ENCODE peak calls at places on chromosomes 2 and 18, in six cellular contexts. Q is activated CD8-positive, alpha-beta memory T cell treated with anti-CD3 and anti-CD28 coated beads for 48 hours; W is Calu3; D is glutamatergic neuron; M is HCT116; V is stimulated activated effector memory CD8-positive, alpha-beta T cell treated with anti-CD3 and anti-CD28 coated beads, Interleukin-12 subunit alpha, Interleukin-12 subunit beta, amount 100 ng/mL, for 72 hours. L is an unnamed sample.

GRCh38 chr2:207231962-207232361 is 66.2 kb upstream of the KLF7 start:
- DNase-seq in D (no peak), V (no peak), M (no peak), W (no peak), Q (no peak), L (peak)

GRCh38 chr18:52222211-52222610 is 117.8 kb upstream of the DCC start:
- DNase-seq in W (no peak), D (no peak), V (no peak), Q (no peak), M (no peak), L (no peak)

GRCh38 chr18:50286391-50287027 is 983 bp downstream of the CXXC1 start:
- DNase-seq in V (peak), W (peak), Q (no peak), D (no peak), M (peak), L (no peak)

GRCh38 chr2:226799976-226800940 is 638 bp upstream of the IRS1 start:
- DNase-seq in W (no peak), Q (no peak), V (peak), M (no peak), D (peak), L (peak)

GRCh38 chr18:59912007-59912550 is 12.3 kb downstream of the PMAIP1 start:
- DNase-seq in D (no peak), V (no peak), W (no peak), M (no peak), Q (no peak), L (peak)

GRCh38 chr2:20478961-20479360 is 32.1 kb downstream of the RHOB start:
- DNase-seq in V (no peak), Q (no peak), W (no peak), M (no peak), D (no peak), L (no peak)

GRCh38 chr2:150856596-150857281 is 369.3 kb upstream of the RND3 start:
- DNase-seq in M (no peak), Q (no peak), D (no peak), W (no peak), V (no peak), L (no peak)

GRCh38 chr2:204670756-204671155 is 125.5 kb downstream of the PARD3B start:
- DNase-seq in Q (no peak), W (no peak), V (no peak), M (no peak), D (no peak), L (no peak)

GRCh38 chr18:13377496-13377895 is 158.9 kb downstream of the LDLRAD4 start:
- DNase-seq in Q (no peak), W (no peak), D (no peak), M (no peak), V (no peak), L (no peak)

GRCh38 chr2:232420073-232420454 is 13.4 kb downstream of the ALPG start:
- DNase-seq in Q (no peak), M (no peak), W (no peak), D (no peak), V (no peak), L (no peak)

GRCh38 chr2:189442468-189442867 is 1.2 kb downstream of the WDR75 start:
- DNase-seq in M (no peak), W (no peak), Q (no peak), V (no peak), D (no peak), L (no peak)

GRCh38 chr2:20485989-20486388 is 39.1 kb downstream of the RHOB start:
- DNase-seq in W (no peak), Q (no peak), D (no peak), M (no peak), V (no peak), L (no peak)

GRCh38 chr2:38125830-38126229 is 49.9 kb upstream of the CYP1B1 start:
- DNase-seq in V (no peak), Q (no peak), D (no peak), M (no peak), W (no peak), L (no peak)

GRCh38 chr18:68494802-68495560 is 219.9 kb downstream of the TMX3 start:
- DNase-seq in V (no peak), D (no peak), Q (no peak), M (no peak), W (no peak), L (peak)

GRCh38 chr18:27225947-27226481 is 40.9 kb upstream of the CHST9 start:
- DNase-seq in Q (no peak), V (no peak), M (no peak), D (no peak), W (no peak), L (no peak)

GRCh38 chr18:6746386-6746960 is 17.0 kb downstream of the ARHGAP28 start:
- DNase-seq in W (no peak), V (no peak), Q (no peak), D (no peak), M (no peak), L (peak)

GRCh38 chr2:135844285-135844985 is 7.5 kb upstream of the LCT start:
- DNase-seq in M (no peak), V (no peak), Q (no peak), D (no peak), W (no peak), L (no peak)

GRCh38 chr2:55839182-55839819 is 84.3 kb downstream of the EFEMP1 start:
- DNase-seq in Q (no peak), V (no peak), M (no peak), D (no peak), W (peak), L (peak)

GRCh38 chr2:173652311-173652710 is 297.6 kb downstream of the CDCA7 start:
- DNase-seq in M (peak), D (no peak), V (no peak), Q (no peak), W (peak), L (peak)

GRCh38 chr2:200353873-200354272 is 47.4 kb downstream of the SPATS2L start:
- DNase-seq in Q (no peak), W (no peak), V (no peak), D (no peak), M (no peak), L (peak)

GRCh38 chr2:85929096-85930044 is 40.6 kb upstream of the ST3GAL5 start:
- DNase-seq in W (no peak), Q (no peak), D (no peak), M (no peak), V (no peak), L (peak)

GRCh38 chr2:178330175-178331021 is 120.6 kb downstream of the PRKRA start:
- DNase-seq in V (no peak), D (no peak), Q (no peak), M (no peak), W (no peak), L (no peak)

GRCh38 chr2:101864426-101864825 is 127.3 kb upstream of the IL1R2 start:
- DNase-seq in V (no peak), D (no peak), M (no peak), Q (no peak), W (no peak), L (no peak)

GRCh38 chr18:11884396-11885030 is 23.6 kb downstream of the MPPE1 start:
- DNase-seq in D (no peak), M (no peak), Q (no peak), W (no peak), V (no peak), L (no peak)

GRCh38 chr2:169734172-169734847 is 678 bp downstream of the KLHL23 start:
- DNase-seq in V (peak), D (peak), Q (no peak), W (peak), M (no peak), L (peak)